ENCODE peak calls at places on chromosomes 3 and 15, in five cellular contexts. I is nephron progenitor cell, T is DMS153, G is posterior cingulate gyrus, E is A549. S is an unnamed sample.

GRCh38 chr3:8560608-8561007 is 59.0 kb downstream of the LMCD1 start:
- DNase-seq in I (no peak), T (no peak), G (no peak), E (no peak), S (no peak)

GRCh38 chr3:99647081-99647480 is 8.7 kb downstream of the COL8A1 start:
- DNase-seq in I (no peak), T (no peak), G (no peak), E (no peak), S (no peak)

GRCh38 chr15:99123706-99124451 is 19.0 kb downstream of the SYNM start:
- DNase-seq in I (peak; percentile 34), T (no peak), G (peak; percentile 72), E (peak; percentile 94), S (no peak)

GRCh38 chr3:45103753-45104714 is 42.1 kb downstream of the CDCP1 start:
- DNase-seq in I (no peak), T (no peak), G (no peak), E (no peak), S (no peak)

GRCh38 chr3:64073362-64073761 is 50.1 kb upstream of the PSMD6 start:
- DNase-seq in I (no peak), T (no peak), G (no peak), E (no peak), S (no peak)

GRCh38 chr3:73618461-73618860 is 6.3 kb downstream of the PDZRN3 start:
- DNase-seq in I (no peak), T (no peak), G (no peak), E (no peak), S (no peak)

GRCh38 chr15:73697033-73697467 is 12.9 kb downstream of the CD276 start:
- DNase-seq in I (peak; percentile 54), T (peak; percentile 83), G (peak; percentile 61), E (no peak), S (peak; percentile 84)

GRCh38 chr3:187290561-187290960 is 976 bp downstream of the MASP1 start:
- DNase-seq in I (no peak), T (no peak), G (no peak), E (no peak), S (no peak)

GRCh38 chr3:120224249-120224648 is 60.8 kb downstream of the GPR156 start:
- DNase-seq in I (no peak), T (no peak), G (no peak), E (no peak), S (no peak)

GRCh38 chr3:187677604-187678003 is 7.4 kb upstream of the SST start:
- DNase-seq in I (no peak), T (no peak), G (no peak), E (no peak), S (no peak)

GRCh38 chr3:129324855-129325254 is 46.2 kb downstream of the HMCES start:
- DNase-seq in I (no peak), T (no peak), G (no peak), E (no peak), S (no peak)

GRCh38 chr3:89372456-89372855 is 265.0 kb downstream of the EPHA3 start:
- DNase-seq in I (no peak), T (no peak), G (no peak), E (no peak), S (no peak)

GRCh38 chr3:138389841-138390581 is 41.6 kb downstream of the MRAS start:
- DNase-seq in I (no peak), T (no peak), G (no peak), E (peak; percentile 54), S (no peak)

GRCh38 chr3:23646201-23646955 is 159.4 kb upstream of the UBE2E1 start:
- DNase-seq in I (no peak), T (no peak), G (no peak), E (no peak), S (no peak)

GRCh38 chr3:68088216-68088615 is 433.8 kb upstream of the SUCLG2 start:
- DNase-seq in I (no peak), T (no peak), G (no peak), E (no peak), S (no peak)

GRCh38 chr3:178195824-178196223 is 340.4 kb upstream of the KCNMB2 start:
- DNase-seq in I (no peak), T (no peak), G (no peak), E (no peak), S (no peak)

GRCh38 chr3:193938613-193939012 is 197.3 kb upstream of the HES1 start:
- DNase-seq in I (no peak), T (peak; percentile 96), G (no peak), E (no peak), S (no peak)

GRCh38 chr15:50542051-50542450 is 4.4 kb downstream of the USP50 start:
- DNase-seq in I (no peak), T (no peak), G (no peak), E (no peak), S (no peak)

GRCh38 chr15:87866961-87867360 is 389.6 kb downstream of the NTRK3 start:
- DNase-seq in I (no peak), T (no peak), G (no peak), E (no peak), S (no peak)

GRCh38 chr3:131485116-131485515 is 17.7 kb downstream of the MRPL3 start:
- DNase-seq in I (no peak), T (no peak), G (no peak), E (no peak), S (no peak)

GRCh38 chr3:183487046-183487445 is 58.6 kb upstream of the MCF2L2 start:
- DNase-seq in I (no peak), T (no peak), G (no peak), E (no peak), S (no peak)

GRCh38 chr3:183114779-183115178 is 15.5 kb upstream of the MCCC1 start:
- DNase-seq in I (no peak), T (no peak), G (no peak), E (no peak), S (no peak)

GRCh38 chr15:42012241-42012640 is 8.6 kb downstream of the PLA2G4E start:
- DNase-seq in I (no peak), T (no peak), G (no peak), E (no peak), S (no peak)

GRCh38 chr15:45333550-45333949 is 44.8 kb downstream of the GATM start:
- DNase-seq in I (no peak), T (no peak), G (no peak), E (no peak), S (peak; percentile 29)

GRCh38 chr15:81002004-81002253 is 1.2 kb downstream of the TLNRD1 start:
- DNase-seq in I (no peak), T (no peak), G (no peak), E (no peak), S (no peak)

GRCh38 chr3:130276203-130276803 is 69.2 kb upstream of the COL6A5 start:
- DNase-seq in I (peak; percentile 30), T (peak; percentile 27), G (no peak), E (peak; percentile 28), S (peak; percentile 70)

GRCh38 chr15:40103124-40103858 is 5.4 kb downstream of the BMF start:
- DNase-seq in I (peak; percentile 68), T (peak; percentile 85), G (peak; percentile 75), E (no peak), S (no peak)

GRCh38 chr3:47761046-47761445 is 20.6 kb downstream of the SMARCC1 start:
- DNase-seq in I (no peak), T (no peak), G (no peak), E (no peak), S (no peak)

GRCh38 chr15:44009056-44009455 is 182.3 kb downstream of the WDR76 start:
- DNase-seq in I (no peak), T (no peak), G (no peak), E (peak; percentile 51), S (no peak)

GRCh38 chr3:20236603-20237002 is 50.6 kb upstream of the SGO1 start:
- DNase-seq in I (no peak), T (no peak), G (no peak), E (no peak), S (no peak)

GRCh38 chr3:37741644-37742043 is 120.0 kb upstream of the CTDSPL start:
- DNase-seq in I (no peak), T (no peak), G (peak; percentile 35), E (peak; percentile 40), S (no peak)

GRCh38 chr3:148643389-148643840 is 54.3 kb upstream of the AGTR1 start:
- DNase-seq in I (no peak), T (no peak), G (no peak), E (no peak), S (no peak)

GRCh38 chr3:81005992-81006391 is 755.5 kb downstream of the GBE1 start:
- DNase-seq in I (no peak), T (no peak), G (no peak), E (no peak), S (no peak)

GRCh38 chr15:49045691-49046112 is 544 bp downstream of the SECISBP2L start:
- DNase-seq in I (no peak), T (no peak), G (no peak), E (peak; percentile 10), S (peak; percentile 61)

GRCh38 chr3:186452517-186452916 is 90.5 kb upstream of the DGKG start:
- DNase-seq in I (no peak), T (no peak), G (no peak), E (no peak), S (no peak)

GRCh38 chr3:13879946-13880810 is at the start of gene WNT7A:
- DNase-seq in I (peak; percentile 80), T (no peak), G (peak; percentile 42), E (peak; percentile 81), S (peak; percentile 61)

GRCh38 chr15:77674327-77674726 is 41.6 kb upstream of the LINGO1 start:
- DNase-seq in I (no peak), T (no peak), G (no peak), E (no peak), S (no peak)

GRCh38 chr3:38623539-38623938 is 25.9 kb downstream of the SCN5A start:
- DNase-seq in I (peak; percentile 46), T (no peak), G (no peak), E (no peak), S (no peak)

S was measured in GM13976.